ENCODE peak calls at places on chromosomes 13 and 19, in eight cellular contexts. One of them, this sample, is unnamed.

GRCh38 chr19:29292146-29292545 is 79.2 kb upstream of the UQCRFS1 start:
- DNase-seq in CD4-positive, alpha-beta memory T cell: no peak
- DNase-seq in fibroblast of the aortic adventitia: no peak
- DNase-seq in H7: no peak
- DNase-seq in CD8-positive, alpha-beta T cell: no peak
- DNase-seq in cardiac fibroblast: no peak
- DNase-seq in GM06990: no peak
- DNase-seq in testis: no peak
- DNase-seq in this sample: no peak

GRCh38 chr19:48569814-48570213 is 17.8 kb downstream of the SULT2B1 start:
- DNase-seq in H7: peak; percentile 12
- DNase-seq in fibroblast of the aortic adventitia: peak; percentile 49
- DNase-seq in CD8-positive, alpha-beta T cell: no peak
- DNase-seq in GM06990: no peak
- DNase-seq in CD4-positive, alpha-beta memory T cell: no peak
- DNase-seq in cardiac fibroblast: peak; percentile 24
- DNase-seq in testis: no peak
- DNase-seq in this sample: no peak

GRCh38 chr13:19862511-19863313 is 737 bp downstream of the ZMYM5 start:
- DNase-seq in testis: peak; percentile 52
- DNase-seq in CD4-positive, alpha-beta memory T cell: peak; percentile 48
- DNase-seq in H7: peak; percentile 78
- DNase-seq in GM06990: peak; percentile 67
- DNase-seq in CD8-positive, alpha-beta T cell: peak; percentile 69
- DNase-seq in fibroblast of the aortic adventitia: peak; percentile 30
- DNase-seq in cardiac fibroblast: peak; percentile 25
- DNase-seq in this sample: peak; percentile 34

GRCh38 chr13:62643007-62643483 is 1227.4 kb upstream of the PCDH20 start:
- DNase-seq in cardiac fibroblast: no peak
- DNase-seq in CD8-positive, alpha-beta T cell: no peak
- DNase-seq in testis: no peak
- DNase-seq in H7: no peak
- DNase-seq in fibroblast of the aortic adventitia: no peak
- DNase-seq in CD4-positive, alpha-beta memory T cell: no peak
- DNase-seq in GM06990: no peak
- DNase-seq in this sample: peak; percentile 35

GRCh38 chr19:41194157-41194552 is 1.1 kb downstream of the CYP2S1 start:
- DNase-seq in H7: peak; percentile 62
- DNase-seq in fibroblast of the aortic adventitia: no peak
- DNase-seq in cardiac fibroblast: no peak
- DNase-seq in CD4-positive, alpha-beta memory T cell: no peak
- DNase-seq in GM06990: no peak
- DNase-seq in testis: no peak
- DNase-seq in CD8-positive, alpha-beta T cell: no peak
- DNase-seq in this sample: no peak

GRCh38 chr19:12365094-12365371 is 450 bp downstream of the ZNF442 start:
- DNase-seq in cardiac fibroblast: peak; percentile 42
- DNase-seq in fibroblast of the aortic adventitia: peak; percentile 38
- DNase-seq in testis: peak; percentile 24
- DNase-seq in GM06990: no peak
- DNase-seq in H7: peak; percentile 81
- DNase-seq in CD4-positive, alpha-beta memory T cell: no peak
- DNase-seq in CD8-positive, alpha-beta T cell: no peak
- DNase-seq in this sample: peak; percentile 29

GRCh38 chr19:7522923-7523667 is 671 bp downstream of the MCOLN1 start:
- DNase-seq in GM06990: no peak
- DNase-seq in H7: peak; percentile 56
- DNase-seq in fibroblast of the aortic adventitia: peak; percentile 36
- DNase-seq in CD4-positive, alpha-beta memory T cell: no peak
- DNase-seq in CD8-positive, alpha-beta T cell: no peak
- DNase-seq in testis: no peak
- DNase-seq in cardiac fibroblast: peak; percentile 37
- DNase-seq in this sample: no peak

GRCh38 chr19:17797397-17798201 is 2.7 kb downstream of the B3GNT3 start:
- DNase-seq in CD4-positive, alpha-beta memory T cell: no peak
- DNase-seq in cardiac fibroblast: no peak
- DNase-seq in H7: no peak
- DNase-seq in testis: no peak
- DNase-seq in CD8-positive, alpha-beta T cell: no peak
- DNase-seq in GM06990: no peak
- DNase-seq in fibroblast of the aortic adventitia: no peak
- DNase-seq in this sample: peak; percentile 98

DNA sequence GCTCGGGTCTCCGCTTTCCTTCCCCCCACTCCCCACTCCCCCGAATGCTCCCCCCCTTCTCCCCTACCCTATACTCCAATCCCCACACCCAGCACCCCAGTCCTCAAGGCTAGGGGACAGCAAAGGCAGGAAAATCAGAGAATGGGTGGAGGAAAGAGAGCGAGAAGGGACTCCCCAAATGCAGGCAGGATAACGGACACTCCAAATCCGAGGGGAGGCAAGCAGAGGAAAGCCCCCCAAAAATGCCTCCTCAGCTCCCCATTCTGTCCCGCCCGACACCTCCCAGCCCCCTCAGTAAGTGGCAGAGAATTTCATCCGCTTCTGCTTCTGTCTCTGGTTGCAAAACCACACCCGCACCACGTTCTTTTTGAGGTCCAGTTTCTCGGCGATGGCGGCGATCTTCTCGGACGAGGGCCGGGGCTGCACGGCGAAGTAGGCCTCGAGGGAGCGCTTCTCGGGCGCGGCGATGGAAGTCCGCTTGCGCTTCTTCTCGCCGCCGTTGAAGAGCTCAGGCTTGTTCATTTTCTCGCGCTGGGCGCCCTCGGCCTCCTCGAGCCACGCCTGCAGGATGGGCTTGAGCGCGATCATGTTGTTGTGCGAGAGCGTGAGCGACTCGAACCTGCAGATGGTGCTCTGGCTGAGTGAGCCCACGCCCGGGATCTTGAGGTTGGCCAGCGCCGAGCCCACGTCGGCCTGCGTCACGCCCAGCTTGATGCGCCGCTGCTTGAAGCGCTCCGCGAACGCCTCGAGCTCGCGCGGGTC is 2.0 kb downstream of the POU4F1 start:
- DNase-seq in H7: peak; percentile 66
- DNase-seq in fibroblast of the aortic adventitia: no peak
- DNase-seq in testis: peak; percentile 36
- DNase-seq in CD4-positive, alpha-beta memory T cell: no peak
- DNase-seq in CD8-positive, alpha-beta T cell: no peak
- DNase-seq in cardiac fibroblast: peak; percentile 27
- DNase-seq in GM06990: no peak
- DNase-seq in this sample: no peak
- H3K4me3 ChIP-seq in H7: peak overlapping the region; percentile 23
- H3K4me3 ChIP-seq in fibroblast of the aortic adventitia: no peak overlapping the region
- H3K4me3 ChIP-seq in testis: peak overlapping the region; percentile 18
- H3K4me3 ChIP-seq in CD4-positive, alpha-beta memory T cell: no peak overlapping the region
- H3K4me3 ChIP-seq in CD8-positive, alpha-beta T cell: peak overlapping the region; percentile 7
- H3K4me3 ChIP-seq in cardiac fibroblast: no peak overlapping the region
- H3K4me3 ChIP-seq in GM06990: no peak overlapping the region
- H3K4me3 ChIP-seq in this sample: no peak overlapping the region

GRCh38 chr19:44961821-44962220 is 6.6 kb downstream of the CLPTM1 start:
- DNase-seq in GM06990: no peak
- DNase-seq in testis: no peak
- DNase-seq in fibroblast of the aortic adventitia: no peak
- DNase-seq in H7: no peak
- DNase-seq in CD4-positive, alpha-beta memory T cell: no peak
- DNase-seq in CD8-positive, alpha-beta T cell: no peak
- DNase-seq in cardiac fibroblast: no peak
- DNase-seq in this sample: no peak

GRCh38 chr19:44960906-44961734 is 5.9 kb downstream of the CLPTM1 start:
- DNase-seq in testis: no peak
- DNase-seq in H7: no peak
- DNase-seq in CD8-positive, alpha-beta T cell: no peak
- DNase-seq in fibroblast of the aortic adventitia: no peak
- DNase-seq in GM06990: no peak
- DNase-seq in CD4-positive, alpha-beta memory T cell: no peak
- DNase-seq in cardiac fibroblast: no peak
- DNase-seq in this sample: no peak

GRCh38 chr19:44958090-44958489 is 2.9 kb downstream of the CLPTM1 start:
- DNase-seq in cardiac fibroblast: no peak
- DNase-seq in CD8-positive, alpha-beta T cell: no peak
- DNase-seq in fibroblast of the aortic adventitia: no peak
- DNase-seq in testis: no peak
- DNase-seq in H7: no peak
- DNase-seq in CD4-positive, alpha-beta memory T cell: no peak
- DNase-seq in GM06990: no peak
- DNase-seq in this sample: no peak

GRCh38 chr19:44955500-44956439 is 590 bp downstream of the CLPTM1 start:
- DNase-seq in H7: no peak
- DNase-seq in cardiac fibroblast: no peak
- DNase-seq in fibroblast of the aortic adventitia: no peak
- DNase-seq in GM06990: no peak
- DNase-seq in CD8-positive, alpha-beta T cell: no peak
- DNase-seq in CD4-positive, alpha-beta memory T cell: no peak
- DNase-seq in testis: peak; percentile 30
- DNase-seq in this sample: no peak

DNA sequence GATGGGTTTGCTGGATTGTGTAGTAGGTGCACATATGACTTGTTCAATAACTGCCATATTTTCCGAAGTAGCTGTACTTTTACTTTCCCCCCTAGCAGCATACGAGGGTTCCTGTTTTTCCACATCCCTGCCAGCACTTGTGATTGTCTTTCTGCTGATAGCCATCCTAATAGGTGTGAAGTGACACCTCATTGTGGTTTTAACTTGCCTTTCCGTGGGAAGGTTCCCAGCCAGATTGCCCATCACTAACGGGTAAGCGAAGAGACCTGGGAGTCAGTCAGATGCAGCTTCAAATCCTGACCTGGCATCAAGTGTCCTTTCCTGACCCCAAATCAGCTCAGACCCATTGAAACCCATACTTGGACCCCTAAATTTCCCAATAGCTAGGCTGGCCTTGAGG is 4.5 kb downstream of the CLPTM1 start:
- DNase-seq in GM06990: no peak
- DNase-seq in CD8-positive, alpha-beta T cell: no peak
- DNase-seq in testis: no peak
- DNase-seq in cardiac fibroblast: no peak
- DNase-seq in CD4-positive, alpha-beta memory T cell: no peak
- DNase-seq in H7: no peak
- DNase-seq in fibroblast of the aortic adventitia: no peak
- DNase-seq in this sample: no peak
- H3K4me3 ChIP-seq in GM06990: no peak overlapping the region
- H3K4me3 ChIP-seq in CD8-positive, alpha-beta T cell: no peak overlapping the region
- H3K4me3 ChIP-seq in testis: no peak overlapping the region
- H3K4me3 ChIP-seq in cardiac fibroblast: no peak overlapping the region
- H3K4me3 ChIP-seq in CD4-positive, alpha-beta memory T cell: no peak overlapping the region
- H3K4me3 ChIP-seq in H7: no peak overlapping the region
- H3K4me3 ChIP-seq in fibroblast of the aortic adventitia: no peak overlapping the region
- H3K4me3 ChIP-seq in this sample: no peak overlapping the region

GRCh38 chr19:35512831-35513230 is 618 bp downstream of the DMKN start:
- DNase-seq in CD8-positive, alpha-beta T cell: no peak
- DNase-seq in testis: no peak
- DNase-seq in GM06990: no peak
- DNase-seq in CD4-positive, alpha-beta memory T cell: no peak
- DNase-seq in H7: peak; percentile 38
- DNase-seq in fibroblast of the aortic adventitia: no peak
- DNase-seq in cardiac fibroblast: no peak
- DNase-seq in this sample: no peak

GRCh38 chr19:35510626-35510964 is 2.9 kb downstream of the DMKN start:
- DNase-seq in testis: no peak
- DNase-seq in cardiac fibroblast: no peak
- DNase-seq in H7: no peak
- DNase-seq in fibroblast of the aortic adventitia: no peak
- DNase-seq in CD8-positive, alpha-beta T cell: no peak
- DNase-seq in CD4-positive, alpha-beta memory T cell: no peak
- DNase-seq in GM06990: no peak
- DNase-seq in this sample: no peak

GRCh38 chr19:35513975-35514809 is 743 bp upstream of the DMKN start:
- DNase-seq in testis: no peak
- DNase-seq in CD8-positive, alpha-beta T cell: no peak
- DNase-seq in cardiac fibroblast: peak; percentile 87
- DNase-seq in H7: peak; percentile 87
- DNase-seq in fibroblast of the aortic adventitia: peak; percentile 49
- DNase-seq in CD4-positive, alpha-beta memory T cell: no peak
- DNase-seq in GM06990: no peak
- DNase-seq in this sample: no peak

GRCh38 chr19:35511337-35511736 is 2.1 kb downstream of the DMKN start:
- DNase-seq in CD4-positive, alpha-beta memory T cell: no peak
- DNase-seq in fibroblast of the aortic adventitia: no peak
- DNase-seq in H7: no peak
- DNase-seq in cardiac fibroblast: no peak
- DNase-seq in GM06990: no peak
- DNase-seq in CD8-positive, alpha-beta T cell: no peak
- DNase-seq in testis: no peak
- DNase-seq in this sample: no peak

DNA sequence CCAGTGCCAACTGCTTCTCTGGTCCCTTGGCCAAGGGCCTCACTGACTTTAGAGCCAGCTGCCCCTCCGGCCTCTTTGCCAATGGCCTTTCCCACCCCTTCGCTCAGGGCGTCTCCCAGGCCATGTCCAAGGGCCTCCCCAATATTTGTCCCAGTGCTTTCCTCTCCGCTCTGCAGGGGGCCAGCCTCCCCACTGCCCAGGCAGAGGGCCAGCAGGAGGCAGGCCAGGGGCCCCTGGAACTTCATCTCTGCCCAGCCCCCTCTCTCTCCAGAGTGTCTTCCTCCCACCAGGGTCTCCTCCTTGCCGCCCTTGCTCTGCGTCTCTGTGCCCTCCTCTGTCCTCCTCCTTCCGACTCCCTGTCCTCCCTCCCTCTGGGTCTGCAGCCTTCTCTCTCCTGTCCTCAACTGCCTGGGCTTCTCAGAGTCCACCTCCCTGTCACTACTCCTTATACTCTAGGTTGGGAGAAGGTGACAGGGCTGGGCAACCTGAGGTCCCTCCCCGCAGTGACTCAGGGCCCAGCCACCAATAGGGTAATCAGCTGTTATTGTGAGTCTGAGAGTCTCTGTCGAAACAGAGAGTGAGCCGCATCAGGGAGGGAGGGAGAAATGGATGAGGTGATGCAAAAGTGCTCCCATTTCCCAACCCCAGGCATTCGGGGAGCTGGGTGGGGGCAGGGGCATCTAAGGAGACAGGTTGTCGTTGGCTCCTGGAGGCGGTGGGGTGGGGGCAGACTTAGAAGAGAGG is at the start of gene DMKN:
- DNase-seq in fibroblast of the aortic adventitia: peak; percentile 59
- DNase-seq in CD8-positive, alpha-beta T cell: no peak
- DNase-seq in GM06990: no peak
- DNase-seq in H7: peak; percentile 77
- DNase-seq in cardiac fibroblast: peak; percentile 79
- DNase-seq in CD4-positive, alpha-beta memory T cell: no peak
- DNase-seq in testis: no peak
- DNase-seq in this sample: no peak
- H3K4me3 ChIP-seq in fibroblast of the aortic adventitia: no peak within 1 kb of the TSS
- H3K4me3 ChIP-seq in CD8-positive, alpha-beta T cell: no peak within 1 kb of the TSS
- H3K4me3 ChIP-seq in GM06990: no peak within 1 kb of the TSS
- H3K4me3 ChIP-seq in H7: peak within 1 kb of the TSS; percentile 41
- H3K4me3 ChIP-seq in cardiac fibroblast: no peak within 1 kb of the TSS
- H3K4me3 ChIP-seq in CD4-positive, alpha-beta memory T cell: no peak within 1 kb of the TSS
- H3K4me3 ChIP-seq in testis: no peak within 1 kb of the TSS
- H3K4me3 ChIP-seq in this sample: no peak within 1 kb of the TSS

GRCh38 chr13:44131069-44131614 is 242.5 kb upstream of the SERP2 start:
- DNase-seq in fibroblast of the aortic adventitia: no peak
- DNase-seq in H7: no peak
- DNase-seq in cardiac fibroblast: no peak
- DNase-seq in testis: no peak
- DNase-seq in CD4-positive, alpha-beta memory T cell: no peak
- DNase-seq in CD8-positive, alpha-beta T cell: no peak
- DNase-seq in GM06990: no peak
- DNase-seq in this sample: no peak

GRCh38 chr13:44129418-44129817 is 244.2 kb upstream of the SERP2 start:
- DNase-seq in GM06990: no peak
- DNase-seq in cardiac fibroblast: no peak
- DNase-seq in fibroblast of the aortic adventitia: no peak
- DNase-seq in testis: no peak
- DNase-seq in CD8-positive, alpha-beta T cell: no peak
- DNase-seq in CD4-positive, alpha-beta memory T cell: no peak
- DNase-seq in H7: no peak
- DNase-seq in this sample: no peak

GRCh38 chr13:44128522-44128921 is 245.1 kb upstream of the SERP2 start:
- DNase-seq in fibroblast of the aortic adventitia: peak; percentile 21
- DNase-seq in CD4-positive, alpha-beta memory T cell: no peak
- DNase-seq in H7: no peak
- DNase-seq in CD8-positive, alpha-beta T cell: no peak
- DNase-seq in testis: no peak
- DNase-seq in cardiac fibroblast: no peak
- DNase-seq in GM06990: no peak
- DNase-seq in this sample: no peak

GRCh38 chr13:44136693-44137268 is 236.8 kb upstream of the SERP2 start:
- DNase-seq in CD4-positive, alpha-beta memory T cell: no peak
- DNase-seq in H7: no peak
- DNase-seq in testis: no peak
- DNase-seq in GM06990: no peak
- DNase-seq in CD8-positive, alpha-beta T cell: no peak
- DNase-seq in cardiac fibroblast: no peak
- DNase-seq in fibroblast of the aortic adventitia: no peak
- DNase-seq in this sample: no peak

GRCh38 chr13:44132710-44133109 is 240.9 kb upstream of the SERP2 start:
- DNase-seq in fibroblast of the aortic adventitia: peak; percentile 56
- DNase-seq in CD8-positive, alpha-beta T cell: no peak
- DNase-seq in H7: no peak
- DNase-seq in cardiac fibroblast: peak; percentile 82
- DNase-seq in testis: peak; percentile 39
- DNase-seq in CD4-positive, alpha-beta memory T cell: no peak
- DNase-seq in GM06990: no peak
- DNase-seq in this sample: no peak
- H3K4me3 ChIP-seq in fibroblast of the aortic adventitia: no peak overlapping the region
- H3K4me3 ChIP-seq in CD8-positive, alpha-beta T cell: no peak overlapping the region
- H3K4me3 ChIP-seq in H7: no peak overlapping the region
- H3K4me3 ChIP-seq in cardiac fibroblast: no peak overlapping the region
- H3K4me3 ChIP-seq in testis: no peak overlapping the region
- H3K4me3 ChIP-seq in CD4-positive, alpha-beta memory T cell: no peak overlapping the region
- H3K4me3 ChIP-seq in GM06990: no peak overlapping the region
- H3K4me3 ChIP-seq in this sample: no peak overlapping the region